ENCODE peak calls at places on chromosome 13, in four cellular contexts. R is H1, D is K562, L is HepG2. U is an unnamed sample.
A peak's percentile ranks its signal among the peaks of the same experiment; 100 is the strongest.

GRCh38 chr13:23510979-23511735 is 59.1 kb upstream of the TNFRSF19 start:
- DNase-seq in R (no peak), D (peak; percentile 5), L (peak; percentile 62), U (peak; percentile 18)

GRCh38 chr13:101499406-101499805 is 46.9 kb downstream of the ITGBL1 start:
- DNase-seq in R (no peak), D (no peak), L (no peak), U (no peak)

GRCh38 chr13:72229067-72229466 is 362.1 kb upstream of the DACH1 start:
- DNase-seq in R (no peak), D (no peak), L (no peak), U (no peak)

GRCh38 chr13:71865858-71866172 is 1.2 kb downstream of the DACH1 start:
- DNase-seq in R (no peak), D (no peak), L (no peak), U (no peak)

GRCh38 chr13:42392706-42393572 is 121.0 kb downstream of the AKAP11 start:
- DNase-seq in R (no peak), D (no peak), L (no peak), U (no peak)

GRCh38 chr13:41699759-41700158 is 242.4 kb downstream of the RGCC start:
- DNase-seq in R (no peak), D (no peak), L (no peak), U (no peak)

GRCh38 chr13:32829676-32830091 is 186.5 kb upstream of the KL start:
- DNase-seq in R (no peak), D (no peak), L (no peak), U (no peak)

GRCh38 chr13:90591927-90592268 is 755.6 kb upstream of the MIR17HG start:
- DNase-seq in R (no peak), D (peak; percentile 23), L (peak; percentile 3), U (no peak)

GRCh38 chr13:28493740-28494536 is 990 bp downstream of the FLT1 start:
- DNase-seq in R (peak; percentile 72), D (no peak), L (no peak), U (no peak)

GRCh38 chr13:63731896-63732295 is 2316.2 kb upstream of the PCDH20 start:
- DNase-seq in R (no peak), D (no peak), L (peak; percentile 15), U (no peak)

GRCh38 chr13:113528101-113528797 is 37.7 kb upstream of the DCUN1D2 start:
- DNase-seq in R (no peak), D (no peak), L (no peak), U (no peak)

GRCh38 chr13:35219021-35219420 is 257.5 kb downstream of the MAB21L1 start:
- DNase-seq in R (no peak), D (no peak), L (no peak), U (peak; percentile 82)

GRCh38 chr13:101406787-101407186 is 9.5 kb downstream of the NALCN start:
- DNase-seq in R (no peak), D (no peak), L (no peak), U (no peak)

GRCh38 chr13:102225892-102226291 is 176.0 kb downstream of the FGF14 start:
- DNase-seq in R (no peak), D (no peak), L (no peak), U (no peak)

GRCh38 chr13:87274209-87274819 is 396.9 kb upstream of the SLITRK5 start:
- DNase-seq in R (peak; percentile 72), D (peak; percentile 39), L (peak; percentile 43), U (no peak)

GRCh38 chr13:40589285-40590109 is 76.9 kb downstream of the FOXO1 start:
- DNase-seq in R (no peak), D (no peak), L (peak; percentile 56), U (peak; percentile 94)

GRCh38 chr13:44402902-44403719 is 29.5 kb downstream of the SERP2 start:
- DNase-seq in R (no peak), D (no peak), L (no peak), U (no peak)

GRCh38 chr13:45474584-45475454 is 10.1 kb downstream of the COG3 start:
- DNase-seq in R (no peak), D (no peak), L (no peak), U (no peak)

GRCh38 chr13:97261254-97262015 is 39.3 kb downstream of the MBNL2 start:
- DNase-seq in R (no peak), D (no peak), L (no peak), U (no peak)
- TF ChIP-seq JUN in R (no peak), D (no peak), L (no peak), U (no peak)

GRCh38 chr13:94710881-94711560 is 1.3 kb downstream of the SOX21 start:
- DNase-seq in R (peak; percentile 78), D (peak; percentile 21), L (no peak), U (no peak)

GRCh38 chr13:94712812-94713555 is 639 bp upstream of the SOX21 start:
- DNase-seq in R (peak; percentile 76), D (no peak), L (no peak), U (peak; percentile 74)

GRCh38 chr13:94711561-94712286 is 621 bp downstream of the SOX21 start:
- DNase-seq in R (no peak), D (peak; percentile 27), L (no peak), U (peak; percentile 45)

GRCh38 chr13:94713556-94714182 is 1.3 kb upstream of the SOX21 start:
- DNase-seq in R (peak; percentile 69), D (no peak), L (no peak), U (no peak)

DNA sequence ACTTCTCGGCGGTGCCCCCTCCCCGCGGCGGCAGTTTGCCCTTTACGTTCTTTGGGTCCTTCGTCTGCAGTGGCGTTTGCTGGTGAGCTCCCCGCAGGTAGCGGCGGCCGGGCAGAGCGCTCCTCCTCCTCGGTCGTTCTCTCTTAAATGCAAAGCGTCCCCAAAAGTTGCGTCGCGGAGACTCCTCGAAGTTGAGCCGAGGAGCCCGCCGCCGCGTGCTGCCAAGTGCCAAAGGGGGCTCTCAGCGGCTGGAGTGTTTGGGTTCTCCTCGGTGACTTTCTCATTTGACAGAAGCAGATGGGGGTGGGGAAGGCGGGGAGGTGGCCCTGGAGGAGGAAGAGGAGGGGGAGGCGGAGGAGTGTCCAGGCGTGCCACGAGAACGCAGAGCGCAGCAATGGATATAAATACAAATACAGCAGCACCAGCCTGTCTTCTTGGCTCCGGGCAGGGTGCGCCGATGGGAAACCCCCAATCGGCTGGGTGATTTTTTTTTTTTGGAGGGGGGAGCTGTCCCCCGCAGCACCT is at the start of gene SOX21:
- DNase-seq in R (peak; percentile 80), D (no peak), L (no peak), U (peak; percentile 23)
- H3K9ac ChIP-seq in R (peak within 1 kb of the TSS; percentile 78), D (peak within 1 kb of the TSS; percentile 85), L (no peak within 1 kb of the TSS), U (no peak within 1 kb of the TSS)

DNA sequence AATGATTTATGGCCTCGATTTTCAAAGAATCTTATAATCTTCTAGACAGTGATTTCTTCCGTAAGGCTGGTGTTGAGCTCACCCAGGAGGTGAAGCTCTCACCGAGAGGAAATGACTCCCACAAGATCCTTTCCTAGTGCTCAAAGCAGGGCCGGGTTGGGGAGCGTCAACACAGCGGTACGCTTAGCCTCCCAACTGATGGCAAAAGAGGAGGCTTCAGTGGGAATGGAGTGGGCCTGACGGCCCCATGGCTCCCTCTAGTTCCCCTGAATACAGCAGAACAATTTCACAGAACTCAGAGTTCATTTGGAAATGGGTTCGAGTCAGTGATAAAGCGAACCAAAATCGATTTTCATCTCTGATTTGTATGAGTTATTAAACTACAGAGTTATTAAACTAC is 449.5 kb downstream of the KLF12 start:
- DNase-seq in R (no peak), D (no peak), L (no peak), U (no peak)
- H3K36me3 ChIP-seq in R (no peaks in the 10 kb centered on the region), D (no peaks in the 10 kb centered on the region), L (no peaks in the 10 kb centered on the region), U (no peaks in the 10 kb centered on the region)

DNA sequence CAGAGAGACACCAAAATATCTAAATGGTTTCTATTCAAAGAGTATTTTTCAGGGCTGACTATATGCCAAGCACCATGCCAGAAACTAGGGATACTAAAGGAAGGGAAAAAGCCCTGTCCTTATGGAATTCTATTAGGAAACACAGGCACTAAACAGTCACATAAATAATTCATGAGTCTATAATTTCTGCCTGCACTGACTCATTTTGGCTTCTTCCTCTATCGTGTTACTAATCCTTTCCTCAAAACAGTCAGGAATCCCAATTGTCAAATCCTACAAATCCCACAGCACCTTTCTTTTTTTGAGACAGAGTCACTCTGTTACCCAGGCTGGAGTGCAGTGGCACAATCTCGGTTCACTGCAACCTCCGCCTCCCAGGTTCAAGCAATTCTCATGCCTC is 29.2 kb downstream of the XPO4 start:
- DNase-seq in R (no peak), D (no peak), L (no peak), U (peak; percentile 55)
- TF ChIP-seq JUN in R (no peak), D (no peak), L (no peak), U (peak; percentile 33)

U was measured in endothelial cell of umbilical vein.